ENCODE peak calls at places on chromosomes 5 and 9, in five cellular contexts. U is RWPE1, J is dorsolateral prefrontal cortex, M is brain microvascular endothelial cell, G is mesenchymal stem cell. A is an unnamed sample.
A peak's percentile ranks its signal among the peaks of the same experiment; 100 is the strongest.

GRCh38 chr9:14616188-14616982 is 76.8 kb downstream of the ZDHHC21 start:
- DNase-seq in U (peak; percentile 11), J (no peak), M (peak; percentile 9), G (peak; percentile 66), A (no peak)

GRCh38 chr5:72837524-72838096 is 21.1 kb downstream of the TNPO1 start:
- DNase-seq in U (no peak), J (no peak), M (no peak), G (no peak), A (no peak)

GRCh38 chr5:76709762-76710161 is 6.2 kb upstream of the F2R start:
- DNase-seq in U (no peak), J (no peak), M (no peak), G (peak; percentile 60), A (no peak)

GRCh38 chr9:110404473-110404872 is 66.8 kb upstream of the TXNDC8 start:
- DNase-seq in U (no peak), J (no peak), M (no peak), G (no peak), A (no peak)

GRCh38 chr5:135072357-135073247 is 38.6 kb upstream of the PITX1 start:
- DNase-seq in U (no peak), J (no peak), M (no peak), G (no peak), A (no peak)

GRCh38 chr5:148457183-148457620 is 73.4 kb downstream of the FBXO38 start:
- DNase-seq in U (peak; percentile 54), J (no peak), M (no peak), G (peak; percentile 19), A (no peak)

GRCh38 chr9:7259544-7260241 is 501.9 kb downstream of the KDM4C start:
- DNase-seq in U (no peak), J (no peak), M (no peak), G (no peak), A (no peak)

GRCh38 chr5:65072836-65073620 is 304.3 kb downstream of the CWC27 start:
- DNase-seq in U (no peak), J (no peak), M (peak; percentile 36), G (peak; percentile 75), A (no peak)

GRCh38 chr5:83011990-83012389 is 65.2 kb downstream of the TMEM167A start:
- DNase-seq in U (no peak), J (no peak), M (no peak), G (no peak), A (no peak)

GRCh38 chr9:113609562-113610318 is 146.2 kb downstream of the RGS3 start:
- DNase-seq in U (no peak), J (peak; percentile 56), M (no peak), G (peak; percentile 64), A (peak; percentile 24)

GRCh38 chr5:146039420-146039819 is 66.0 kb downstream of the PLAC8L1 start:
- DNase-seq in U (no peak), J (no peak), M (no peak), G (no peak), A (no peak)
- H3K27ac ChIP-seq in U (no peak overlapping the region), J (no peak overlapping the region), M (no peak overlapping the region), G (no peak overlapping the region), A (no peak overlapping the region)

GRCh38 chr5:32312194-32312681 is 501 bp downstream of the MTMR12 start:
- DNase-seq in U (peak; percentile 57), J (peak; percentile 54), M (peak; percentile 43), G (peak; percentile 81), A (no peak)

GRCh38 chr5:32312682-32313523 is at the start of gene MTMR12:
- DNase-seq in U (peak; percentile 100), J (peak; percentile 99), M (peak; percentile 100), G (peak; percentile 99), A (peak; percentile 91)

GRCh38 chr5:32314658-32315057 is 1.9 kb upstream of the MTMR12 start:
- DNase-seq in U (no peak), J (no peak), M (no peak), G (no peak), A (no peak)

GRCh38 chr5:32317056-32317455 is 4.3 kb upstream of the MTMR12 start:
- DNase-seq in U (no peak), J (no peak), M (no peak), G (no peak), A (no peak)

DNA sequence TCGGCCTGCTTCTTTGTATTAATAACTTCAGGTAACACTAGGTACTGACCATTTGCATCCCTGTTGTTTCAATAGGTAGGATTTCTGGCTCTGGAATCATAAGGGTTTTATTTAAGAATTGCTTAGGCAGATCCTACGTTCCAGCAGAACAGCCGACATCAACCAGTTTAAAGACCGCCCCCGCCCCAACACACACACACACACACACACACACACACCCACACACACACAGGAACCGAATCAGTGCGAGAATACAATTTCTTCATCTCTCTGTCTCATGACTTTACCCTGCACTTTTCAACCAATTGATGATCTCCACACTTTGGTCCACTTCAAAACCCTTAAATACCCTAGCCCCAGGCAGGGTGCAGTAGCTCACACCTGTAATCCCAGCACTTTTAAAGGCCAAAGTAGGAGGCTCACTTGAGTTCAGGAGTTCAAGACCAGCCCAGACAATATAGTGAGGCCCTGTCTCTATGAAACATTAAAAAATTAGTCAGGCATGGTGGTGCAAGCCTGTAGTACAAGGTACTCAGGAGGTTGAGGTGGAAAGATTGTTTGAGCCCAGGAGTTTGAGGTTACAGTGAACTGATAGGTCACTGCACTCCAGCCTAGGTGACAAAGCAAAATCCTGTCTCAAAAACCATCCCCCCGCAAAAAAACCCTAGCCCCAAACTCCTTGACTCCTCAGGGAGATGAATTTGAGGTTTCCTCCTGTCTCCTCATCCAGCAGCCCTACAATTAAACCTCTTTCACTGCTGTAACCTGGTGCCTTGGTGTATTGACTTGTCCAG is 2.7 kb upstream of the MTMR12 start:
- DNase-seq in U (no peak), J (no peak), M (no peak), G (no peak), A (no peak)
- H3K27ac ChIP-seq in U (no peak overlapping the region), J (no peak overlapping the region), M (no peak overlapping the region), G (no peak overlapping the region), A (no peak overlapping the region)

GRCh38 chr5:116574682-116575634 is at the start of gene SEMA6A:
- DNase-seq in U (peak; percentile 67), J (peak; percentile 90), M (peak; percentile 85), G (peak; percentile 95), A (peak; percentile 86)

GRCh38 chr5:116573617-116574431 is 799 bp downstream of the SEMA6A start:
- DNase-seq in U (no peak), J (peak; percentile 40), M (no peak), G (peak; percentile 63), A (no peak)

GRCh38 chr5:116577064-116577788 is 2.6 kb upstream of the SEMA6A start:
- DNase-seq in U (no peak), J (no peak), M (no peak), G (no peak), A (no peak)

GRCh38 chr5:116575635-116576042 is 1.0 kb upstream of the SEMA6A start:
- DNase-seq in U (no peak), J (peak; percentile 35), M (no peak), G (no peak), A (peak; percentile 69)

DNA sequence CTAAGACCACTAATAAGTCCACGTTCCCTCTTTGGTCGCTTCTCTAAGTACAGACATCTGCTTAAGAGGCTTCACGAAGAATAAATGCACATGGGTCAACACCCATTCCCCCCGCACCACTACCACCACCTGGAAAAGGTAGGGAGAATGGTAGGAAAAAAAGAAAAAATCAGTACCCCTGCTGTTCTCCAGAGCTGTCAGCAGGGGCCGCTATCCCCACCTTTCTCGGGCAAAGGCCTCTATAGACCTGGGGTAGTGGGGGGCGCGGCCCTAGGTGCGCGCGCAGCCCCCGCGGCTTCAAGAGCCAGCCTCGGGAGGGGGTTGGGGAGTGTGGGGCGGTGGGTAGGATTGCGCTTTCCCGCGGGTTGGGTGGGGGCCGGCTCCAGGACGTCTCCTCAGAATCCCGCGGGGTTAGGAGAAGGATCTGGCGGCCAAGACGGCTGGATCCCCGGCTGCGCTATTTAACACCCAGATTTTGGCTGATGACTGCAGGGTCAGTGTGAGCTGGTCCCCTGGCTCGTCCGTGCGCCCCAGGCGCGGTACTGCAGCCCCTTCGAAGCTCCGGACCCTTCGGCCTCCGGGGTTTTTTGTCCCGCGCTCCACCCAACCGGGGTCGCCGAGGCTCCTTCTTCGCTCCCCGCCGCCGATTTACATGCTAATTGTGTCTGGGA is 1.6 kb upstream of the SEMA6A start:
- DNase-seq in U (peak; percentile 66), J (peak; percentile 58), M (no peak), G (peak; percentile 78), A (peak; percentile 49)
- H3K27ac ChIP-seq in U (no peak overlapping the region), J (peak overlapping the region; percentile 91), M (no peak overlapping the region), G (no peak overlapping the region), A (peak overlapping the region; percentile 78)

GRCh38 chr5:108561416-108562204 is 179.7 kb upstream of the FBXL17 start:
- DNase-seq in U (no peak), J (no peak), M (no peak), G (peak; percentile 28), A (no peak)
- H3K27ac ChIP-seq in U (no peak overlapping the region), J (no peak overlapping the region), M (no peak overlapping the region), G (no peak overlapping the region), A (no peak overlapping the region)

DNA sequence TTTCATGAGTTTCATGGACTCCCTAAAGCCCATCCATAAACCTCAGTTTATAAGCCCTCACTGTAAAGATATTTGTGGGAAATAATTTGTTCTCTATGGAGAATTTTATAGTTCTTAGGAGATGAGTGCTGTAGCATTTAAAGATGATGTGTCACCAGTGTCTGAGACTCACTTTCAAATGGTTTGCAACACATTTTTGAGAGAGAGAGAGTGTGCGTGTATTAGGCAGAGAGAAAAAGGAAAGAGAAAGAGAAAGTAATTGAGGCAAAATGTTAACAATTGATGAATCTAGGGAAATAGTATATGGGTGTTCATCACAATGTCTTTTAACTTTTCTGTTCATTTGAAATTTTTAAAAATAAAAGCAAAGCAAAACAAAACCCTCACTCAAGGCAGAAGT is 479.0 kb downstream of the ZSWIM6 start:
- DNase-seq in U (no peak), J (no peak), M (no peak), G (peak; percentile 58), A (no peak)
- H3K27ac ChIP-seq in U (no peak overlapping the region), J (no peak overlapping the region), M (no peak overlapping the region), G (no peak overlapping the region), A (no peak overlapping the region)

GRCh38 chr5:143340891-143341685 is 62.4 kb downstream of the NR3C1 start:
- DNase-seq in U (no peak), J (no peak), M (no peak), G (no peak), A (no peak)
- H3K27ac ChIP-seq in U (no peak overlapping the region), J (peak overlapping the region; percentile 91), M (peak overlapping the region; percentile 62), G (no peak overlapping the region), A (peak overlapping the region; percentile 59)

GRCh38 chr5:131211669-131212068 is 40.9 kb downstream of the LYRM7 start:
- DNase-seq in U (no peak), J (no peak), M (no peak), G (no peak), A (no peak)

GRCh38 chr5:131212471-131213021 is 41.8 kb downstream of the LYRM7 start:
- DNase-seq in U (no peak), J (no peak), M (no peak), G (no peak), A (no peak)

GRCh38 chr5:131209175-131209505 is 38.4 kb downstream of the LYRM7 start:
- DNase-seq in U (no peak), J (no peak), M (no peak), G (no peak), A (no peak)

GRCh38 chr5:131206772-131207171 is 36.0 kb downstream of the LYRM7 start:
- DNase-seq in U (no peak), J (no peak), M (no peak), G (no peak), A (no peak)

GRCh38 chr5:131209506-131210191 is 38.9 kb downstream of the LYRM7 start:
- DNase-seq in U (no peak), J (no peak), M (no peak), G (no peak), A (no peak)
- H3K27ac ChIP-seq in U (no peak overlapping the region), J (no peak overlapping the region), M (no peak overlapping the region), G (no peak overlapping the region), A (no peak overlapping the region)